ENCODE peak calls at places on chromosome 11, in five cellular contexts. One of them, this sample, is unnamed.
A peak's percentile ranks its signal among the peaks of the same experiment; 100 is the strongest.

GRCh38 chr11:61580292-61580888 is 486 bp downstream of the SYT7 start:
- DNase-seq in T-cell: no peak
- DNase-seq in CD8-positive, alpha-beta memory T cell: no peak
- DNase-seq in left lobe of liver: peak; percentile 51
- DNase-seq in sigmoid colon: no peak
- DNase-seq in this sample: no peak

GRCh38 chr11:57275582-57275981 is 38.5 kb upstream of the APLNR start:
- DNase-seq in sigmoid colon: no peak
- DNase-seq in T-cell: no peak
- DNase-seq in CD8-positive, alpha-beta memory T cell: no peak
- DNase-seq in left lobe of liver: no peak
- DNase-seq in this sample: peak; percentile 10

GRCh38 chr11:70145025-70145529 is 58.0 kb upstream of the FADD start:
- DNase-seq in left lobe of liver: no peak
- DNase-seq in sigmoid colon: no peak
- DNase-seq in T-cell: no peak
- DNase-seq in CD8-positive, alpha-beta memory T cell: no peak
- DNase-seq in this sample: no peak

GRCh38 chr11:19284881-19285280 is 44.1 kb upstream of the E2F8 start:
- DNase-seq in sigmoid colon: no peak
- DNase-seq in CD8-positive, alpha-beta memory T cell: no peak
- DNase-seq in left lobe of liver: no peak
- DNase-seq in T-cell: no peak
- DNase-seq in this sample: no peak

GRCh38 chr11:102780491-102780918 is at the start of gene MMP10:
- DNase-seq in sigmoid colon: no peak
- DNase-seq in CD8-positive, alpha-beta memory T cell: no peak
- DNase-seq in T-cell: no peak
- DNase-seq in left lobe of liver: no peak
- DNase-seq in this sample: no peak

GRCh38 chr11:71139516-71140205 is 112.7 kb downstream of the SHANK2 start:
- DNase-seq in T-cell: no peak
- DNase-seq in CD8-positive, alpha-beta memory T cell: no peak
- DNase-seq in sigmoid colon: peak; percentile 78
- DNase-seq in left lobe of liver: peak; percentile 81
- DNase-seq in this sample: no peak

GRCh38 chr11:44681698-44682097 is 45.1 kb upstream of the TSPAN18 start:
- DNase-seq in T-cell: no peak
- DNase-seq in left lobe of liver: no peak
- DNase-seq in CD8-positive, alpha-beta memory T cell: no peak
- DNase-seq in sigmoid colon: no peak
- DNase-seq in this sample: no peak

GRCh38 chr11:73322111-73322985 is 14.3 kb downstream of the ARHGEF17 start:
- DNase-seq in CD8-positive, alpha-beta memory T cell: no peak
- DNase-seq in T-cell: no peak
- DNase-seq in left lobe of liver: no peak
- DNase-seq in sigmoid colon: peak; percentile 72
- DNase-seq in this sample: no peak

GRCh38 chr11:27076121-27076589 is 35.5 kb downstream of the BBOX1 start:
- DNase-seq in left lobe of liver: no peak
- DNase-seq in CD8-positive, alpha-beta memory T cell: no peak
- DNase-seq in sigmoid colon: peak; percentile 71
- DNase-seq in T-cell: no peak
- DNase-seq in this sample: no peak

GRCh38 chr11:109048098-109048497 is 373.9 kb upstream of the C11orf87 start:
- DNase-seq in left lobe of liver: no peak
- DNase-seq in sigmoid colon: no peak
- DNase-seq in T-cell: no peak
- DNase-seq in CD8-positive, alpha-beta memory T cell: no peak
- DNase-seq in this sample: no peak

GRCh38 chr11:61814242-61814957 is 2.4 kb downstream of the FADS1 start:
- DNase-seq in T-cell: no peak
- DNase-seq in CD8-positive, alpha-beta memory T cell: no peak
- DNase-seq in sigmoid colon: no peak
- DNase-seq in left lobe of liver: no peak
- DNase-seq in this sample: no peak

GRCh38 chr11:62108017-62108750 is 15.6 kb upstream of the INCENP start:
- DNase-seq in left lobe of liver: no peak
- DNase-seq in CD8-positive, alpha-beta memory T cell: no peak
- DNase-seq in T-cell: no peak
- DNase-seq in sigmoid colon: no peak
- DNase-seq in this sample: peak; percentile 70

GRCh38 chr11:29127456-29127855 is 889.4 kb downstream of the KCNA4 start:
- DNase-seq in T-cell: no peak
- DNase-seq in CD8-positive, alpha-beta memory T cell: no peak
- DNase-seq in sigmoid colon: no peak
- DNase-seq in left lobe of liver: no peak
- DNase-seq in this sample: no peak

GRCh38 chr11:131944709-131945108 is 574.3 kb downstream of the NTM start:
- DNase-seq in left lobe of liver: no peak
- DNase-seq in sigmoid colon: no peak
- DNase-seq in CD8-positive, alpha-beta memory T cell: no peak
- DNase-seq in T-cell: no peak
- DNase-seq in this sample: no peak

GRCh38 chr11:18455686-18456372 is at the start of gene LDHAL6A:
- DNase-seq in sigmoid colon: no peak
- DNase-seq in left lobe of liver: no peak
- DNase-seq in CD8-positive, alpha-beta memory T cell: no peak
- DNase-seq in T-cell: peak; percentile 14
- DNase-seq in this sample: no peak

GRCh38 chr11:7450836-7451235 is 34.5 kb upstream of the OLFML1 start:
- DNase-seq in sigmoid colon: no peak
- DNase-seq in CD8-positive, alpha-beta memory T cell: no peak
- DNase-seq in T-cell: no peak
- DNase-seq in left lobe of liver: no peak
- DNase-seq in this sample: no peak

GRCh38 chr11:130434521-130435223 is 6.3 kb upstream of the ADAMTS8 start:
- DNase-seq in sigmoid colon: peak; percentile 90
- DNase-seq in T-cell: peak; percentile 56
- DNase-seq in left lobe of liver: peak; percentile 77
- DNase-seq in CD8-positive, alpha-beta memory T cell: peak; percentile 68
- DNase-seq in this sample: peak; percentile 81

GRCh38 chr11:93054279-93054678 is 84.8 kb downstream of the MTNR1B start:
- DNase-seq in left lobe of liver: no peak
- DNase-seq in sigmoid colon: no peak
- DNase-seq in T-cell: no peak
- DNase-seq in CD8-positive, alpha-beta memory T cell: no peak
- DNase-seq in this sample: no peak

GRCh38 chr11:130890039-130890745 is 26.1 kb downstream of the SNX19 start:
- DNase-seq in sigmoid colon: no peak
- DNase-seq in left lobe of liver: no peak
- DNase-seq in T-cell: no peak
- DNase-seq in CD8-positive, alpha-beta memory T cell: no peak
- DNase-seq in this sample: no peak

GRCh38 chr11:122234257-122234656 is 118.2 kb upstream of the BLID start:
- DNase-seq in sigmoid colon: no peak
- DNase-seq in CD8-positive, alpha-beta memory T cell: no peak
- DNase-seq in T-cell: no peak
- DNase-seq in left lobe of liver: no peak
- DNase-seq in this sample: no peak

GRCh38 chr11:34266090-34266912 is 91.5 kb downstream of the ABTB2 start:
- DNase-seq in left lobe of liver: no peak
- DNase-seq in T-cell: no peak
- DNase-seq in CD8-positive, alpha-beta memory T cell: no peak
- DNase-seq in sigmoid colon: peak; percentile 76
- DNase-seq in this sample: peak; percentile 59

GRCh38 chr11:15692739-15693138 is 578.0 kb downstream of the INSC start:
- DNase-seq in CD8-positive, alpha-beta memory T cell: no peak
- DNase-seq in T-cell: no peak
- DNase-seq in left lobe of liver: no peak
- DNase-seq in sigmoid colon: no peak
- DNase-seq in this sample: no peak

GRCh38 chr11:117829369-117829725 is 4.8 kb upstream of the FXYD2 start:
- DNase-seq in left lobe of liver: peak; percentile 41
- DNase-seq in CD8-positive, alpha-beta memory T cell: peak; percentile 43
- DNase-seq in T-cell: no peak
- DNase-seq in sigmoid colon: peak; percentile 66
- DNase-seq in this sample: no peak